ENCODE peak calls at places on chromosomes 2 and 18, in four cellular contexts. I, A, V and S are unnamed samples.
A peak's percentile ranks its signal among the peaks of the same experiment; 100 is the strongest.

GRCh38 chr18:886076-886475 is 18.6 kb upstream of the ADCYAP1 start:
- DNase-seq in V (no peak), I (no peak), A (no peak), S (no peak)

GRCh38 chr18:35050004-35050623 is 8.9 kb downstream of the MAPRE2 start:
- DNase-seq in I (no peak), A (no peak), V (no peak), S (no peak)

GRCh38 chr2:232839680-232840079 is 30.4 kb upstream of the SNORC start:
- DNase-seq in I (no peak), V (no peak), A (peak; percentile 42), S (no peak)

GRCh38 chr18:10739152-10739551 is 213.3 kb downstream of the NAPG start:
- DNase-seq in I (no peak), V (no peak), A (no peak), S (no peak)

GRCh38 chr18:68763082-68763481 is 34.8 kb upstream of the CCDC102B start:
- DNase-seq in V (no peak), A (no peak), I (no peak), S (no peak)

GRCh38 chr2:12861344-12861942 is 144.7 kb downstream of the TRIB2 start:
- DNase-seq in I (no peak), A (no peak), V (no peak), S (no peak)

GRCh38 chr2:7191927-7192326 is 274.7 kb downstream of the RNF144A start:
- DNase-seq in A (no peak), I (no peak), V (no peak), S (no peak)

GRCh38 chr2:16008331-16008850 is 68.0 kb downstream of the MYCN start:
- DNase-seq in A (no peak), V (no peak), I (no peak), S (no peak)

GRCh38 chr2:112996635-112997034 is 8.6 kb upstream of the IL36A start:
- DNase-seq in I (no peak), V (no peak), A (no peak), S (no peak)

GRCh38 chr18:58354051-58354450 is 274.8 kb downstream of the ALPK2 start:
- DNase-seq in I (no peak), A (no peak), V (no peak), S (no peak)

GRCh38 chr2:199543606-199544172 is 86.0 kb upstream of the SATB2 start:
- DNase-seq in I (no peak), V (no peak), A (no peak), S (no peak)

GRCh38 chr2:190578158-190579057 is 43.9 kb upstream of the NEMP2 start:
- DNase-seq in I (no peak), V (no peak), A (no peak), S (peak; percentile 44)

GRCh38 chr2:101150306-101151140 is 659 bp downstream of the TBC1D8 start:
- DNase-seq in A (peak; percentile 55), I (peak; percentile 29), V (peak; percentile 77), S (peak; percentile 9)

GRCh38 chr18:9869713-9870430 is 15.9 kb upstream of the TXNDC2 start:
- DNase-seq in A (no peak), I (peak; percentile 71), V (no peak), S (peak; percentile 90)

GRCh38 chr2:7133521-7133920 is 216.3 kb downstream of the RNF144A start:
- DNase-seq in A (no peak), V (no peak), I (no peak), S (no peak)

GRCh38 chr2:169664600-169664977 is 29.6 kb downstream of the CFAP210 start:
- DNase-seq in A (no peak), I (no peak), V (no peak), S (no peak)

GRCh38 chr2:227297052-227297451 is 28.0 kb upstream of the MFF start:
- DNase-seq in V (no peak), I (no peak), A (no peak), S (no peak)

GRCh38 chr2:216695401-216695821 is at the start of gene IGFBP5:
- DNase-seq in A (peak; percentile 54), I (peak; percentile 97), V (peak; percentile 75), S (peak; percentile 26)

GRCh38 chr18:31243740-31244512 is 74.0 kb upstream of the DSG1 start:
- DNase-seq in I (no peak), A (no peak), V (no peak), S (no peak)

GRCh38 chr2:71721362-71721665 is 268.0 kb downstream of the DYSF start:
- DNase-seq in V (no peak), I (no peak), A (no peak), S (no peak)

GRCh38 chr18:69357590-69357989 is 43.1 kb upstream of the DOK6 start:
- DNase-seq in I (no peak), V (no peak), A (no peak), S (no peak)

GRCh38 chr2:187302146-187302545 is 145.9 kb downstream of the CALCRL start:
- DNase-seq in V (no peak), A (no peak), I (no peak), S (no peak)

GRCh38 chr2:29455202-29455885 is 340.1 kb downstream of the CLIP4 start:
- DNase-seq in I (no peak), A (no peak), V (no peak), S (no peak)

GRCh38 chr2:38835990-38836389 is 39.7 kb downstream of the DHX57 start:
- DNase-seq in I (no peak), A (no peak), V (no peak), S (no peak)

GRCh38 chr2:203734276-203734983 is 28.0 kb downstream of the CD28 start:
- DNase-seq in V (no peak), A (no peak), I (no peak), S (no peak)

GRCh38 chr18:2881088-2881487 is 34.3 kb downstream of the EMILIN2 start:
- DNase-seq in I (no peak), V (no peak), A (no peak), S (no peak)

GRCh38 chr18:3547891-3548615 is 98.1 kb downstream of the TGIF1 start:
- DNase-seq in I (no peak), V (no peak), A (no peak), S (no peak)

GRCh38 chr2:23631391-23631790 is 246.4 kb downstream of the KLHL29 start:
- DNase-seq in V (no peak), A (no peak), I (no peak), S (no peak)

GRCh38 chr2:172426635-172427255 is 641 bp upstream of the ITGA6 start:
- DNase-seq in A (no peak), I (no peak), V (no peak), S (no peak)

GRCh38 chr2:9518163-9518562 is 37.5 kb downstream of the ADAM17 start:
- DNase-seq in I (no peak), A (no peak), V (no peak), S (no peak)

GRCh38 chr2:208384637-208385036 is 22.0 kb upstream of the PTH2R start:
- DNase-seq in I (no peak), V (no peak), A (no peak), S (no peak)

GRCh38 chr18:74110983-74111382 is 36.7 kb downstream of the FBXO15 start:
- DNase-seq in I (no peak), V (no peak), A (no peak), S (no peak)

GRCh38 chr2:9594361-9595063 is 36.3 kb downstream of the YWHAQ start:
- DNase-seq in A (no peak), I (peak; percentile 28), V (no peak), S (no peak)

GRCh38 chr18:31197676-31198075 is 35.0 kb upstream of the DSC1 start:
- DNase-seq in A (no peak), V (no peak), I (no peak), S (no peak)

DNA sequence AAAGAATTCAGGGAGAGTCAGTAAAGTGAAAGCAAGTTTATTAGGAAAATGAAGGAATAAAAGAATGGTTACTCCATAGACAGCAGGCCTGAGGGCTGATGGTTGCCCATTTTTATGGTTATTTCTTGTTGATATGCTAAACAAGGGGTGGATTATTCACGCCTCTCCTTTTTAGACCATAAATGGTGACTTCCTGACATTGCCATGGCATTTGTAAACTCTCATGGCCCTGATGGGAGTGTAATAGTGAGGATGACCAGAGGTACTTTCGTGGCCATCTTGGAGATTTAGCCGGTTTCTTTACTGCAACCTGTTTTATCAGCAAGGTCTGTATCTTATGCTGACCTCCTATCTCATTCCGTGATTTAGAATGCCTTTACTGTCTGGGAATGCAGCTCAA is 166.8 kb downstream of the PMAIP1 start:
- DNase-seq in I (no peak), A (no peak), V (no peak), S (no peak)
- TF ChIP-seq POLR2A in I (no peak), A (no peak), V (no peak), S (no peak)

DNA sequence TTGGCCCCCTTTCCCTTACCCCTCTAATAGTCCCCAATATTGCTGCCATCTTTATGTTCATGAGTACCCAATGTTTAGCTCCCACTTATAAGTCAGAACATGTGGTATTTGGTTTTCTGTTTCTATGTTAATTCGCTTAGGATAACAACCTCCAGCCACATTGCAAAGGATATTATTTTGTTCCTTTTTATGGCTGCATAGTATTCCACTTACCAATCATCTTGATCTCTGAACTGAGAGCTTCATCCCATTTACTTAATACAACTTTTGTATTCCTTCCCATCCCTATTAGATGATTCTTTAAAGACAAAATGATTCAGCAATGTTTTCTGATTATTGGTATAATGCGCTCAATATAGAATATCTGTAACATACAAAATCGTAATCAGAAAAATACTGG is 36.7 kb downstream of the ARL5A start:
- DNase-seq in V (no peak), A (no peak), I (no peak), S (no peak)
- TF ChIP-seq POLR2A in V (no peak), A (no peak), I (no peak), S (no peak)

DNA sequence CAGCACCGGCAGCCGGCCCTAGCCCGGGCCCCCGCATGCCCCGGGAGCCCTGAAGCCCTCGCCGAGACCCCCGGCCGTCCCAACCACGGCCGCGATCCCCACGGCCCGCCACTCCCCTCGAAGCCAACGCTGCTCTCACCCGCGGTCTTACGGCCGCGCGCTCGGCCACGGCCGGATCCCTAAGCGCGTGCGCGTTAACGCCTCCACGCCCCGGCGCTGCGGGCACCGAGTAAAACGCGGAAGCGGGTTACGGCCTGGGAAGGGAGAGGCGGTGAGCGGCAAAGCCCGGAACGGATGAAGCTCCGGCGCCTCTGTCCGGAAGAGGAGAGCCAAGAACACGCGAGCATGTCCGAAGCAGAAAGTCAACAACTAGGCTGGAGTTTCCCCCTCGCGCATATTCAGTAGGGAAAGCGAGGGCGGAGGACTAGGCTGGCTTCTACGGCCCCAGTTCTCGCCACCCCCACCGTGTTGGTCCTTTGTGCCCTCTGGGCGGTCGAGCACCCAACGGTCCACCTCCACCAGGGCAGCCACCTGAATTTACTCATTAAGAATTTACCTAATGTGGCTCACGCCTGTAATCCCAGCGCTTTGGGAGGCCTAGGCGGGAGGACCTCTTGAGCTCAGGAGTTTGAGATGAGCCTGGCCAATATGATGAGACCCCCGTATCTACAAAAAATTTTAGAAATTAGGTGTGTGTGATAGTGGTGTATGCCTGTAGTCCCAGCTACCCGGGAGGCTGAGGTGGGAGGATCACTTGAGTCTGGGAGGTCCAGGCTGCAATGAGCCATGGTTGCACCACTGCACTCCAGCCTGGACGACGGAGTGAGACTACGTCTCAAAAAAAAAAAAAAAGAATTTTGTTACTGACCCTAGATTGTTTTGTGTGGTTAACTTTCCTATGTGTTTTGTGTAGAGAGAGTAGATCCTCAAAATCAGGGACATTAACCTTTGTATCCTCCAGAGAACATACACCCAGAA is at the start of gene KANSL3:
- DNase-seq in A (peak; percentile 92), V (peak; percentile 97), I (peak; percentile 88), S (peak; percentile 97)
- TF ChIP-seq POLR2A in A (peak; percentile 94), V (no peak), I (peak; percentile 99), S (peak; percentile 83)

GRCh38 chr2:215626812-215627281 is 191.0 kb upstream of the FN1 start:
- DNase-seq in I (no peak), V (no peak), A (no peak), S (no peak)

GRCh38 chr2:215625207-215625606 is 189.3 kb upstream of the FN1 start:
- DNase-seq in I (no peak), V (no peak), A (no peak), S (no peak)

GRCh38 chr2:215622836-215623235 is 187.0 kb upstream of the FN1 start:
- DNase-seq in I (no peak), A (no peak), V (no peak), S (no peak)

GRCh38 chr2:215626063-215626462 is 190.2 kb upstream of the FN1 start:
- DNase-seq in I (no peak), V (no peak), A (no peak), S (no peak)

GRCh38 chr2:215624423-215624829 is 188.6 kb upstream of the FN1 start:
- DNase-seq in I (peak; percentile 17), V (no peak), A (no peak), S (no peak)
- TF ChIP-seq POLR2A in I (no peak), V (no peak), A (no peak), S (no peak)